ENCODE peak calls at places on chromosomes 13 and 19, in seven cellular contexts. D is AG04449, K is hepatocyte, C is HuH-7.5, E is endothelial cell of umbilical vein, M is NCI-H1105 treated with DMSO at 0.1 percent for 48 hours, U is RWPE1. R is an unnamed sample.

GRCh38 chr19:42695811-42696503 is 44.3 kb downstream of the PSG3 start:
- DNase-seq in D (no peak), U (no peak), C (no peak), M (no peak), E (no peak), K (no peak), R (no peak)

GRCh38 chr19:50417138-50417849 is 1.4 kb upstream of the SPIB start:
- DNase-seq in U (no peak), E (no peak), C (no peak), M (peak; percentile 45), K (peak; percentile 44), D (no peak), R (no peak)

GRCh38 chr19:43465468-43466120 is at the start of gene LYPD3:
- DNase-seq in D (no peak), K (peak; percentile 58), C (no peak), E (no peak), M (no peak), U (peak; percentile 95), R (no peak)

GRCh38 chr19:45940515-45940805 is 25.9 kb upstream of the NANOS2 start:
- DNase-seq in C (no peak), E (no peak), U (no peak), K (no peak), M (no peak), D (no peak), R (no peak)

GRCh38 chr19:47408156-47408938 is 11.0 kb downstream of the MEIS3 start:
- DNase-seq in K (no peak), E (no peak), D (no peak), U (no peak), M (no peak), C (no peak), R (no peak)

GRCh38 chr19:1489463-1489971 is 633 bp downstream of the PCSK4 start:
- DNase-seq in D (no peak), U (no peak), E (no peak), M (no peak), C (no peak), K (no peak), R (no peak)

GRCh38 chr19:29840066-29840950 is 28.5 kb downstream of the CCNE1 start:
- DNase-seq in M (no peak), E (no peak), U (no peak), C (no peak), K (no peak), D (no peak), R (no peak)

GRCh38 chr13:101230271-101230890 is 185.9 kb downstream of the NALCN start:
- DNase-seq in U (no peak), K (no peak), M (no peak), C (no peak), E (no peak), D (no peak), R (no peak)

GRCh38 chr13:113490496-113491417 is at the start of gene DCUN1D2:
- DNase-seq in M (peak; percentile 92), D (peak; percentile 53), C (peak; percentile 79), U (peak; percentile 94), E (peak; percentile 97), K (peak; percentile 98), R (peak; percentile 96)

GRCh38 chr13:62040078-62040477 is 624.4 kb upstream of the PCDH20 start:
- DNase-seq in C (no peak), E (no peak), D (no peak), M (no peak), K (no peak), U (no peak), R (no peak)

GRCh38 chr19:37933965-37934364 is 27.0 kb downstream of the SIPA1L3 start:
- DNase-seq in C (peak; percentile 62), M (peak; percentile 8), E (no peak), K (peak; percentile 70), D (no peak), U (peak; percentile 67), R (no peak)

R was measured in 8988T.